ENCODE peak calls at places on chromosomes 4 and X, in six cellular contexts. One of them, this sample, is unnamed. For H3K4me1, the result is how much of the 10 kb centered on the place peaks cover.

GRCh38 chr4:4969298-4969697 is 50.0 kb downstream of the CYTL1 start:
- DNase-seq in body of pancreas: peak
- DNase-seq in heart right ventricle: no peak
- DNase-seq in CD8-positive, alpha-beta T cell: no peak
- DNase-seq in CD4-positive, CD25-positive, alpha-beta regulatory T cell: no peak
- DNase-seq in adipocyte: no peak
- DNase-seq in this sample: no peak

GRCh38 chr4:153488719-153489384 is 22.7 kb downstream of the TMEM131L start:
- DNase-seq in CD8-positive, alpha-beta T cell: peak
- DNase-seq in adipocyte: no peak
- DNase-seq in heart right ventricle: peak
- DNase-seq in body of pancreas: no peak
- DNase-seq in CD4-positive, CD25-positive, alpha-beta regulatory T cell: peak
- DNase-seq in this sample: no peak

GRCh38 chrX:8190341-8190830 is 19.3 kb upstream of the VCX2 start:
- DNase-seq in body of pancreas: no peak
- DNase-seq in CD4-positive, CD25-positive, alpha-beta regulatory T cell: no peak
- DNase-seq in adipocyte: no peak
- DNase-seq in heart right ventricle: no peak
- DNase-seq in CD8-positive, alpha-beta T cell: no peak
- DNase-seq in this sample: no peak

GRCh38 chr4:158356331-158356730 is 146.0 kb downstream of the TMEM144 start:
- DNase-seq in adipocyte: no peak
- DNase-seq in heart right ventricle: no peak
- DNase-seq in body of pancreas: no peak
- DNase-seq in CD8-positive, alpha-beta T cell: no peak
- DNase-seq in CD4-positive, CD25-positive, alpha-beta regulatory T cell: no peak
- DNase-seq in this sample: no peak

GRCh38 chrX:131845771-131846170 is 177.3 kb upstream of the STK26 start:
- DNase-seq in CD8-positive, alpha-beta T cell: no peak
- DNase-seq in adipocyte: no peak
- DNase-seq in body of pancreas: no peak
- DNase-seq in CD4-positive, CD25-positive, alpha-beta regulatory T cell: no peak
- DNase-seq in heart right ventricle: no peak
- DNase-seq in this sample: no peak

GRCh38 chr4:15562114-15562513 is 92.4 kb downstream of the CC2D2A start:
- DNase-seq in CD8-positive, alpha-beta T cell: no peak
- DNase-seq in adipocyte: no peak
- DNase-seq in heart right ventricle: no peak
- DNase-seq in body of pancreas: no peak
- DNase-seq in CD4-positive, CD25-positive, alpha-beta regulatory T cell: no peak
- DNase-seq in this sample: no peak

GRCh38 chr4:40333921-40334352 is 1.2 kb upstream of the CHRNA9 start:
- DNase-seq in body of pancreas: no peak
- DNase-seq in heart right ventricle: no peak
- DNase-seq in CD4-positive, CD25-positive, alpha-beta regulatory T cell: no peak
- DNase-seq in CD8-positive, alpha-beta T cell: no peak
- DNase-seq in adipocyte: peak
- DNase-seq in this sample: no peak

GRCh38 chr4:8727131-8727530 is 134.6 kb downstream of the CPZ start:
- DNase-seq in heart right ventricle: no peak
- DNase-seq in CD4-positive, CD25-positive, alpha-beta regulatory T cell: no peak
- DNase-seq in body of pancreas: no peak
- DNase-seq in adipocyte: no peak
- DNase-seq in CD8-positive, alpha-beta T cell: no peak
- DNase-seq in this sample: no peak

GRCh38 chr4:142315999-142316398 is 530.1 kb downstream of the INPP4B start:
- DNase-seq in heart right ventricle: no peak
- DNase-seq in CD4-positive, CD25-positive, alpha-beta regulatory T cell: no peak
- DNase-seq in body of pancreas: no peak
- DNase-seq in CD8-positive, alpha-beta T cell: no peak
- DNase-seq in adipocyte: peak
- DNase-seq in this sample: no peak

GRCh38 chrX:48465336-48465933 is 4.6 kb downstream of the SLC38A5 start:
- DNase-seq in CD8-positive, alpha-beta T cell: no peak
- DNase-seq in adipocyte: peak
- DNase-seq in heart right ventricle: no peak
- DNase-seq in CD4-positive, CD25-positive, alpha-beta regulatory T cell: no peak
- DNase-seq in body of pancreas: no peak
- DNase-seq in this sample: no peak

GRCh38 chr4:139552506-139552905 is 3.5 kb downstream of the SETD7 start:
- DNase-seq in adipocyte: peak
- DNase-seq in heart right ventricle: no peak
- DNase-seq in CD8-positive, alpha-beta T cell: no peak
- DNase-seq in body of pancreas: no peak
- DNase-seq in CD4-positive, CD25-positive, alpha-beta regulatory T cell: no peak
- DNase-seq in this sample: no peak
- H3K4me1 ChIP-seq in adipocyte: half or more
- H3K4me1 ChIP-seq in heart right ventricle: half or more
- H3K4me1 ChIP-seq in CD8-positive, alpha-beta T cell: under half
- H3K4me1 ChIP-seq in body of pancreas: under half
- H3K4me1 ChIP-seq in CD4-positive, CD25-positive, alpha-beta regulatory T cell: under half
- H3K4me1 ChIP-seq in this sample: under half

DNA sequence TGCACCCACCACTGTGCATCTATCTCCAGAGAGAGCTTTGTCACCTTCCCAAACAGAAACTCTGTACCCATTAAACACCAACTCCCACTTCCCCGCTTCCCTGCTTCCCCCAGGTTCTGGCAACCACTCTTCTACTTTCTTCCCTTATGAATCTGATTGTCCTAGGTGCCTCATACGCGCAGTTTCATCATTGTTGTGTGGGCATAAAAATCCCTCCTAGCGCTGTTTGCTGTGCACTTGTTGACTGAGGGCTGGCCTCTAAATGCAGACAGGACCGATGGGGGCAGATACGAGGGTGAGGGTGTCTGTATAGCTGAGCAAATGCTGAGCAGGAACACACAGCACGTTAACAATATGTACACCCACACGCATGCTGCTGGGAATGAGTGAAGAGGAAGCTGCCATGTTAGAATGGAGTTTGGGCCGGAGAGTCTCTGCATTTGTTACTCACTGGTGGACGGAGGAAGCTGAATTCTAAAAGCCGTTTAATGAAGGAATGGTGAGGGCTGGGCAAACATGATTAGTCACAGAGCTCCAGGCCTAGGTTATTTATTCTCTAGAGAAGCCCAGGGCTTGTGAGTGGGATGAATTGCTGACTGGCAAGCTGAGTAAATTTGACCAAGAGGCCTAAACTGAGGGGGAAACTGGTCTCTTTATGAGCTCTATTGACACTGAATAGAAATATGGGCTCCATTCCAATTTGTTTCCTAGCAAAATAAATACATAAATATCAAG is 95.7 kb upstream of the RPS6KA3 start:
- DNase-seq in CD8-positive, alpha-beta T cell: no peak
- DNase-seq in heart right ventricle: no peak
- DNase-seq in body of pancreas: peak
- DNase-seq in adipocyte: peak
- DNase-seq in CD4-positive, CD25-positive, alpha-beta regulatory T cell: no peak
- DNase-seq in this sample: peak
- H3K4me1 ChIP-seq in CD8-positive, alpha-beta T cell: under half
- H3K4me1 ChIP-seq in heart right ventricle: under half
- H3K4me1 ChIP-seq in body of pancreas: under half
- H3K4me1 ChIP-seq in adipocyte: under half
- H3K4me1 ChIP-seq in CD4-positive, CD25-positive, alpha-beta regulatory T cell: under half
- H3K4me1 ChIP-seq in this sample: under half

DNA sequence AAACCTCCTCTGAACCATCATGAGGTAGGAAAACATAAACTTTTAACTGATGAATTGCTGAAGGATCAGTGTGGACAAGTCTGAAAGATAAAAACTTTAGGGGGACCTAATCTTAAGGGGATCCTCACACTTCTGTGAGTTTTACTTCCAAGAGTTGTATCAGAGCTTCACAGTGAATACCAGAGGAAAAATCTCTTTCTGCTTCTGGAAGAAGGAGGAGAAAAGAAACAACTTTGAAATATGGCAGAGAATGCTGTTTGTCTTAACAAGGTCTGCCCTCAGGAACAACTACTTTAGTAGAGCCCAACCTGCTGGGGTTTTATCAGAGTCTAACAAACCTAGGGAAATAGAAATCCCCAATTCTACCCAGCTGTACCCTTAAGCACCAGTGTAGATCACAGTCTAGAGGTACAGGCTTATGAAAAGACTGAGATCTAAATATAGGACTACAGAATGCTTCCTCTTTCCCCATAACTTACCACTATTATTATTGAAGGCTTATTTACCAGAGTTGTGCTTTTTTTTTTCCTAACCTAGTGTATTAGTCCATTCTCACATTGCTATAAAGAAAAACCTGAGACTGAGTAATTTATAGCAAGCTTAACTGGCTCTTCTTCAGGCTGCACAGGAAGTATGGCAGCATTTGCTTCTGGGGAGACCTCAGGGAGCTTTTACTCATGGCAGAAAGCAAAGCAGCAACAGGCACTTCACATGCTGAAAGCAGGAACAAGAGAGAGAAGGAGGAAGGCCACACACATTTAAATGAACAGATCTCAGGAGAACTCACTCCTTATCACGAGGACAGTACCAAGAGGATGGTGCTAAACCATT is 167.9 kb downstream of the CAMK2D start:
- DNase-seq in CD4-positive, CD25-positive, alpha-beta regulatory T cell: no peak
- DNase-seq in CD8-positive, alpha-beta T cell: no peak
- DNase-seq in body of pancreas: no peak
- DNase-seq in heart right ventricle: no peak
- DNase-seq in adipocyte: no peak
- DNase-seq in this sample: no peak
- H3K4me1 ChIP-seq in CD4-positive, CD25-positive, alpha-beta regulatory T cell: under half
- H3K4me1 ChIP-seq in CD8-positive, alpha-beta T cell: under half
- H3K4me1 ChIP-seq in body of pancreas: under half
- H3K4me1 ChIP-seq in heart right ventricle: under half
- H3K4me1 ChIP-seq in adipocyte: under half
- H3K4me1 ChIP-seq in this sample: under half

GRCh38 chrX:136941396-136942337 is 61.1 kb upstream of the RBMX start:
- DNase-seq in heart right ventricle: no peak
- DNase-seq in CD8-positive, alpha-beta T cell: no peak
- DNase-seq in CD4-positive, CD25-positive, alpha-beta regulatory T cell: peak
- DNase-seq in body of pancreas: no peak
- DNase-seq in adipocyte: no peak
- DNase-seq in this sample: no peak

GRCh38 chrX:136933617-136934145 is 53.2 kb upstream of the RBMX start:
- DNase-seq in adipocyte: no peak
- DNase-seq in heart right ventricle: no peak
- DNase-seq in CD8-positive, alpha-beta T cell: no peak
- DNase-seq in CD4-positive, CD25-positive, alpha-beta regulatory T cell: no peak
- DNase-seq in body of pancreas: peak
- DNase-seq in this sample: no peak

GRCh38 chrX:136931661-136932060 is 51.1 kb upstream of the RBMX start:
- DNase-seq in body of pancreas: peak
- DNase-seq in adipocyte: no peak
- DNase-seq in CD4-positive, CD25-positive, alpha-beta regulatory T cell: no peak
- DNase-seq in heart right ventricle: no peak
- DNase-seq in CD8-positive, alpha-beta T cell: no peak
- DNase-seq in this sample: no peak

DNA sequence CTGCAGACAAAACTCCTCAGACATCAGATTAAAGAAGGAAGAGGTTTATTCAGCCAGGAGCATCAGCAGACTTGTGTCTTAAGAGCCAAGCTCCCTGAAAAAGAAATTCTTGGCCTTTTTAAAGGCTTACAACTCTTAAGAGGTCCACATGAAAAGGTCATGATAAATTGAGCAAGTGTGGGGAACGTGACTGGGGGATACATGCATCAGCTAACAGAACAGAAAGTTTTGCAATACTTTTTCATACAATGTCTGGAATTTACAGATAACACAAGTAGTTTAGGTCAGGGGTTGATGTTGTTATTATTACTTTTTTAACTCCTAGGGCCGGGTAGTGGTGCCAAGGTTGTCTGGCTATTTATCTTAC is 55.6 kb upstream of the RBMX start:
- DNase-seq in CD4-positive, CD25-positive, alpha-beta regulatory T cell: no peak
- DNase-seq in heart right ventricle: no peak
- DNase-seq in adipocyte: no peak
- DNase-seq in body of pancreas: no peak
- DNase-seq in CD8-positive, alpha-beta T cell: no peak
- DNase-seq in this sample: no peak
- H3K4me1 ChIP-seq in CD4-positive, CD25-positive, alpha-beta regulatory T cell: under half
- H3K4me1 ChIP-seq in heart right ventricle: under half
- H3K4me1 ChIP-seq in adipocyte: under half
- H3K4me1 ChIP-seq in body of pancreas: under half
- H3K4me1 ChIP-seq in CD8-positive, alpha-beta T cell: under half
- H3K4me1 ChIP-seq in this sample: under half

DNA sequence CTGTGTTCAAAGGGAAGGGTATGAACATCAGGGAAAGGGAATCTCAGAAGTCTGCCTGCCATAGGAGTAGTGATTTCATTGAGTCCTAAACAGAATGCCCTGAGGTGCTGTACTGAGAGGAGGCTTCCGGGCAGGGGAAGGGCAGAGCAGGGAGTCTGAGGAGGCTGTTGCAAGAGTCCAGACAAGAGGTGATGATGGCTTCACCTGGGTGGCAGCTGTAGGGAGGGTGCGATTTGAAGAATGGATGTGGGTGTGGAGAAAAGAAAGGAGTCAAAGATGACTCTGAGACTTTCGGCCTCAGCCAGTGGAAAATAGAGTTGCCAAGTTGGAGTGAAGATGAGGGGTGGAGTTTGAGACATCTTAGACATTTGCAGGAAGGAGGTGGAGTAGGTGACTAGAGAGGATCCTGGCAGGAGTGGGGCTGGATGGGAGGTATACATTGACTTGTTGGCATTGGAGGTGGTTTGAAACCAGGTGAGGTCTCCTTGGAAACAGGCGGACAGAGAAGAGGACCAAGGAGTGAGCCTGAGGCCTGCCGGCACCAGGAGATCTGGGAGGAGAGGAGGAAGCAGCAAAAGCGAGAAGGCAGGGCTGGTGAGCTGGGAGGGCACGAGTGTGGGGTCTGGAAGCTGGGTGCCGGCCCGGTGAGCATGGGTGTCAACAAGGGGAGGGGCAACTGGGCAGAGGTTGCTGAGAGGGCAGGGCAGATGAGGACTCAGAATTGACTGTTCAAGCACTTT is 24.2 kb downstream of the TBC1D14 start:
- DNase-seq in body of pancreas: no peak
- DNase-seq in adipocyte: no peak
- DNase-seq in heart right ventricle: no peak
- DNase-seq in CD8-positive, alpha-beta T cell: no peak
- DNase-seq in CD4-positive, CD25-positive, alpha-beta regulatory T cell: no peak
- DNase-seq in this sample: no peak
- H3K4me1 ChIP-seq in body of pancreas: under half
- H3K4me1 ChIP-seq in adipocyte: under half
- H3K4me1 ChIP-seq in heart right ventricle: under half
- H3K4me1 ChIP-seq in CD8-positive, alpha-beta T cell: under half
- H3K4me1 ChIP-seq in CD4-positive, CD25-positive, alpha-beta regulatory T cell: under half
- H3K4me1 ChIP-seq in this sample: under half